ENCODE peak calls at places on chromosomes 11 and 22, in five cellular contexts. One of them, this sample, is unnamed.

GRCh38 chr11:47071871-47072270 is 104.8 kb downstream of the ARFGAP2 start:
- DNase-seq in foreskin fibroblast: no peak
- DNase-seq in PC-3: no peak
- DNase-seq in psoas muscle: peak; percentile 52
- DNase-seq in transverse colon: no peak
- DNase-seq in this sample: peak; percentile 67

GRCh38 chr11:18772211-18772610 is 19.4 kb downstream of the PTPN5 start:
- DNase-seq in PC-3: no peak
- DNase-seq in transverse colon: no peak
- DNase-seq in psoas muscle: no peak
- DNase-seq in foreskin fibroblast: no peak
- DNase-seq in this sample: no peak

GRCh38 chr11:2803186-2804057 is 82.2 kb downstream of the CDKN1C start:
- DNase-seq in PC-3: no peak
- DNase-seq in psoas muscle: peak; percentile 42
- DNase-seq in transverse colon: peak; percentile 4
- DNase-seq in foreskin fibroblast: no peak
- DNase-seq in this sample: peak; percentile 40

GRCh38 chr11:3091081-3091845 is 34.0 kb upstream of the CARS1 start:
- DNase-seq in psoas muscle: no peak
- DNase-seq in foreskin fibroblast: no peak
- DNase-seq in transverse colon: no peak
- DNase-seq in PC-3: no peak
- DNase-seq in this sample: no peak

GRCh38 chr22:37982151-37982838 is 2.1 kb downstream of the SOX10 start:
- DNase-seq in foreskin fibroblast: no peak
- DNase-seq in transverse colon: no peak
- DNase-seq in psoas muscle: no peak
- DNase-seq in PC-3: no peak
- DNase-seq in this sample: no peak

GRCh38 chr11:83034673-83035014 is 37.1 kb downstream of the RAB30 start:
- DNase-seq in foreskin fibroblast: no peak
- DNase-seq in PC-3: no peak
- DNase-seq in transverse colon: no peak
- DNase-seq in psoas muscle: no peak
- DNase-seq in this sample: no peak

GRCh38 chr11:20337526-20338154 is 25.9 kb upstream of the HTATIP2 start:
- DNase-seq in foreskin fibroblast: no peak
- DNase-seq in transverse colon: peak; percentile 13
- DNase-seq in psoas muscle: no peak
- DNase-seq in PC-3: peak; percentile 47
- DNase-seq in this sample: peak; percentile 39

GRCh38 chr11:94151903-94152677 is 23.4 kb downstream of the PANX1 start:
- DNase-seq in foreskin fibroblast: peak; percentile 79
- DNase-seq in PC-3: peak; percentile 96
- DNase-seq in psoas muscle: peak; percentile 61
- DNase-seq in transverse colon: no peak
- DNase-seq in this sample: peak; percentile 95

GRCh38 chr11:45163956-45164575 is 17.6 kb downstream of the PRDM11 start:
- DNase-seq in transverse colon: no peak
- DNase-seq in psoas muscle: no peak
- DNase-seq in foreskin fibroblast: no peak
- DNase-seq in PC-3: no peak
- DNase-seq in this sample: peak; percentile 29

GRCh38 chr22:41305646-41306045 is 4.3 kb downstream of the ZC3H7B start:
- DNase-seq in PC-3: peak; percentile 83
- DNase-seq in transverse colon: no peak
- DNase-seq in foreskin fibroblast: peak; percentile 78
- DNase-seq in psoas muscle: peak; percentile 75
- DNase-seq in this sample: peak; percentile 87

DNA sequence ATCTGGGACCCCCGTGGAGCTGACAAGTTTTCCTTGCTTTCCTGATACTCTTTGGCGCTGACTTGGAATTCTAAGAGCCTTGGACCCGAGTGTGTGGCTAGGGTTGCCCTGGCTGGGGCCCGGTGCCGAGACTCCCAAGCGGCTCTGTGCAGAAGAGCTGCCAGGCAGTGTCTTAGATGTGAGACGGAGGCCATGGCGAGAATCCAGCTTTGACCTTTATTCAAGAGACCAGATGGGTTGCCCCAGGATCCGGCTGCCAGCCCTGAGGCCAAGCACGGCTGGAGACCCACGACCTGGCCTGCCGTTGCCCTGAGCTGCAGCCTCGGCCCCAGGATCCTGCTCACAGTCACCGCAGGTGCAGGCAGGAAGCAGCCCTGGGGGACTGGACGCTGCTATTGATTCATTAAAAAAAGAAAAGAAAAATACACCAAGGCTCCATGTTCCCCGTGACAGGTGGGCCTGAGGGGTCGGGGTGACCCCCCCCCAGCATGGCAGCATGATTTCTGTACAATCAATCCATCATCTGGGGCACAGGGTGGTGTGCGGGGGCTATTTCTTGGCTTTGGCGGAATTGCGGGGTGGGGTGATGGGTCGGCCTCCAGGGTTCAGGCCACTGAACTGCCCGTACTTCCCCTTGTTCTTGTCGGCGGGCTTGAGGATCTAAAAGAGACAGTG is 3.5 kb downstream of the PPP1CA start:
- DNase-seq in PC-3: no peak
- DNase-seq in foreskin fibroblast: no peak
- DNase-seq in psoas muscle: no peak
- DNase-seq in transverse colon: no peak
- DNase-seq in this sample: no peak
- TF ChIP-seq CTCF in PC-3: no peak
- TF ChIP-seq CTCF in foreskin fibroblast: no peak
- TF ChIP-seq CTCF in psoas muscle: no peak
- TF ChIP-seq CTCF in transverse colon: no peak
- TF ChIP-seq CTCF in this sample: no peak

GRCh38 chr11:132943325-132943736 is 589.0 kb downstream of the OPCML start:
- DNase-seq in foreskin fibroblast: no peak
- DNase-seq in transverse colon: no peak
- DNase-seq in PC-3: no peak
- DNase-seq in psoas muscle: no peak
- DNase-seq in this sample: no peak

GRCh38 chr11:132942611-132943324 is 589.5 kb downstream of the OPCML start:
- DNase-seq in PC-3: no peak
- DNase-seq in transverse colon: no peak
- DNase-seq in foreskin fibroblast: no peak
- DNase-seq in psoas muscle: no peak
- DNase-seq in this sample: no peak

GRCh38 chr11:132944557-132944920 is 587.8 kb downstream of the OPCML start:
- DNase-seq in transverse colon: no peak
- DNase-seq in psoas muscle: no peak
- DNase-seq in foreskin fibroblast: no peak
- DNase-seq in PC-3: no peak
- DNase-seq in this sample: no peak

GRCh38 chr11:132941761-132942160 is 590.5 kb downstream of the OPCML start:
- DNase-seq in PC-3: no peak
- DNase-seq in transverse colon: no peak
- DNase-seq in psoas muscle: no peak
- DNase-seq in foreskin fibroblast: no peak
- DNase-seq in this sample: no peak

GRCh38 chr11:132943737-132944556 is 588.4 kb downstream of the OPCML start:
- DNase-seq in psoas muscle: no peak
- DNase-seq in transverse colon: no peak
- DNase-seq in foreskin fibroblast: no peak
- DNase-seq in PC-3: no peak
- DNase-seq in this sample: no peak
- H3K4me3 ChIP-seq in psoas muscle: peak overlapping the region; percentile 30
- H3K4me3 ChIP-seq in transverse colon: no peak overlapping the region
- H3K4me3 ChIP-seq in foreskin fibroblast: peak overlapping the region; percentile 45
- H3K4me3 ChIP-seq in PC-3: no peak overlapping the region
- H3K4me3 ChIP-seq in this sample: no peak overlapping the region

GRCh38 chr11:60922906-60923305 is 1.4 kb upstream of the TMEM132A start:
- DNase-seq in transverse colon: no peak
- DNase-seq in foreskin fibroblast: no peak
- DNase-seq in psoas muscle: no peak
- DNase-seq in PC-3: no peak
- DNase-seq in this sample: no peak

GRCh38 chr11:60924110-60924905 is at the start of gene TMEM132A:
- DNase-seq in foreskin fibroblast: peak; percentile 62
- DNase-seq in transverse colon: peak; percentile 74
- DNase-seq in PC-3: peak; percentile 82
- DNase-seq in psoas muscle: peak; percentile 78
- DNase-seq in this sample: peak; percentile 84

GRCh38 chr11:60923800-60924109 is 505 bp upstream of the TMEM132A start:
- DNase-seq in transverse colon: no peak
- DNase-seq in PC-3: no peak
- DNase-seq in psoas muscle: no peak
- DNase-seq in foreskin fibroblast: no peak
- DNase-seq in this sample: no peak

GRCh38 chr11:60921777-60922335 is 2.4 kb upstream of the TMEM132A start:
- DNase-seq in psoas muscle: no peak
- DNase-seq in foreskin fibroblast: no peak
- DNase-seq in transverse colon: no peak
- DNase-seq in PC-3: no peak
- DNase-seq in this sample: no peak

GRCh38 chr11:60923326-60923725 is 934 bp upstream of the TMEM132A start:
- DNase-seq in transverse colon: no peak
- DNase-seq in foreskin fibroblast: no peak
- DNase-seq in PC-3: no peak
- DNase-seq in psoas muscle: no peak
- DNase-seq in this sample: no peak
- TF ChIP-seq CTCF in transverse colon: no peak
- TF ChIP-seq CTCF in foreskin fibroblast: no peak
- TF ChIP-seq CTCF in PC-3: no peak
- TF ChIP-seq CTCF in psoas muscle: no peak
- TF ChIP-seq CTCF in this sample: no peak

DNA sequence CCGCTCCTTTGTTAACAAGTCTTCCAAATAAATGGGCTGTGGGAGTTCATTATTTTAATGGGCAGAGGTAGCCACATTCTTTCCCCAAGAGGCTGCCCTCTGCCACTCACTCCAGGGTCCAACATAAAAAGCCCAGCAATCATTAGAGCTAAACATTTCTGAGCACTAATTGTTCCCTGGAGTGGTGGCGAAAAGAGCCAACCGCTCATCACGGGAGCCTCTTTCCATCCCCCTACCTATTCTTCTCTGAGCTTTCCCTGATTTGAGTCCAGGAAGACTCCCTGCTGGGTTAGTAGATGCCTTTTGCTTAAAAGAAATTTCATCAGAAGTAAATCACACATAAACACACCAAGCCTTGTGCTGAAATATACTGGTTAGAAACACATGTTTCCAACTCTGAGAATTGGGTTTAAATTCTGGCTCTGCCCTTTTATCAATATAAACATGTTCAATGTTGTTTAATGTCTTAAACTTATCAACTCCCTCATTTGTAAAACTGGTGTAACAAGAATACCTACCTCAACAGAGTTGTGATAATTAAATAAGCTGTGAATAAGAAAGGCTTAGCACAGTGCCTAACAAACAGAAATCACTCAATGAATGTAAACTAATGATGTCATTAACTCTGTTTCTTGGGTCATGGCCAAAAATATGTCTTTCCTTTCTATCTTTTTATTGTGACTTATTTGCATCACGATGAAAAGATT is at the start of gene OR5A2:
- DNase-seq in foreskin fibroblast: no peak
- DNase-seq in transverse colon: no peak
- DNase-seq in psoas muscle: no peak
- DNase-seq in PC-3: peak; percentile 6
- DNase-seq in this sample: peak; percentile 26
- H3K4me3 ChIP-seq in foreskin fibroblast: no peak within 1 kb of the TSS
- H3K4me3 ChIP-seq in transverse colon: no peak within 1 kb of the TSS
- H3K4me3 ChIP-seq in psoas muscle: no peak within 1 kb of the TSS
- H3K4me3 ChIP-seq in PC-3: no peak within 1 kb of the TSS
- H3K4me3 ChIP-seq in this sample: no peak within 1 kb of the TSS

GRCh38 chr22:26890870-26891269 is 233.5 kb downstream of the MIAT start:
- DNase-seq in foreskin fibroblast: no peak
- DNase-seq in transverse colon: no peak
- DNase-seq in PC-3: peak; percentile 1
- DNase-seq in psoas muscle: no peak
- DNase-seq in this sample: peak; percentile 7
- TF ChIP-seq CTCF in foreskin fibroblast: no peak
- TF ChIP-seq CTCF in transverse colon: no peak
- TF ChIP-seq CTCF in PC-3: no peak
- TF ChIP-seq CTCF in psoas muscle: no peak
- TF ChIP-seq CTCF in this sample: peak; percentile 22

GRCh38 chr22:28710889-28711285 is 30.7 kb downstream of the CHEK2 start:
- DNase-seq in foreskin fibroblast: no peak
- DNase-seq in psoas muscle: no peak
- DNase-seq in PC-3: no peak
- DNase-seq in transverse colon: no peak
- DNase-seq in this sample: no peak

GRCh38 chr22:28711820-28712777 is 29.5 kb downstream of the CHEK2 start:
- DNase-seq in psoas muscle: no peak
- DNase-seq in PC-3: peak; percentile 64
- DNase-seq in foreskin fibroblast: peak; percentile 91
- DNase-seq in transverse colon: no peak
- DNase-seq in this sample: peak; percentile 94

GRCh38 chr22:28706845-28707244 is 27.2 kb upstream of the TTC28 start:
- DNase-seq in psoas muscle: no peak
- DNase-seq in foreskin fibroblast: no peak
- DNase-seq in transverse colon: no peak
- DNase-seq in PC-3: no peak
- DNase-seq in this sample: no peak

GRCh38 chr22:28711341-28711740 is 30.3 kb downstream of the CHEK2 start:
- DNase-seq in transverse colon: no peak
- DNase-seq in foreskin fibroblast: no peak
- DNase-seq in PC-3: no peak
- DNase-seq in psoas muscle: no peak
- DNase-seq in this sample: no peak

DNA sequence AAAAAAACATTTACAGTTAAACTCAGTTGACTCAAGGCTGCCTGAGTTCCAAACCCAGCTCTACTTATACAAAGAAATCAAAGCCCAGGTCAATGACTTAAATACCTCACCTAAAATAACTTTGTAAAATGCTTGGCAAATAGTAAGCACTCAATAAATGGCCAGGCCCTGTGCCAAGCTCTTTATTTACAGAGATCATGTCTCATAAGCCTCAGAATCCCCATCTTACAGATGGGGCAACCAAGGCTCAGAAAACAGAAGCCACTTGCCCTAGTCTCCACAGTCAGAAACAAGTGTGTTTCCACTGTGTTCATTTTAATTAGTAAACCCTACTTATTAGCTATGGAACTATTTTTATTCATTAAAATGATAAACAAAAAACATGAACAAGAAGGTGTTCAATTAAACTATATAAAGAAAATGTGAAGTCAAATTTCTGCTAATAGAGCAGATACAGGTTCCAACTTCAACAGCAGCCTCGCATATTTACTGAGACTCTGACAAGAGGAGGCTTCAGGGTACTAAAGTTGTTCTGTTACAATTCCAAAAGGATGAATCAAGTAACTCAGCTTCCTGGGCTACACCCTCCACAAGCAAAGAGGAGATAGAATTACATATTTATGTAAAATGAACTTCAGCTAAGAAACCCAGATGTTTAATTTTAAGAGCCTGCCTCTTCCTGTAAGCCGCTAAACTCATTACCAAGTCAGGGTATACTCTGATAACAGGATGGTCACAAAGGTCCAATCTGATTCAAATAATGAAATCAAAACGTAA is 30.7 kb upstream of the TTC28 start:
- DNase-seq in transverse colon: no peak
- DNase-seq in psoas muscle: no peak
- DNase-seq in PC-3: peak; percentile 79
- DNase-seq in foreskin fibroblast: peak; percentile 81
- DNase-seq in this sample: peak; percentile 78
- H3K4me3 ChIP-seq in transverse colon: no peak overlapping the region
- H3K4me3 ChIP-seq in psoas muscle: peak overlapping the region; percentile 58
- H3K4me3 ChIP-seq in PC-3: peak overlapping the region; percentile 30
- H3K4me3 ChIP-seq in foreskin fibroblast: peak overlapping the region; percentile 18
- H3K4me3 ChIP-seq in this sample: no peak overlapping the region

GRCh38 chr11:17209939-17210245 is 2.1 kb upstream of the PIK3C2A start:
- DNase-seq in PC-3: no peak
- DNase-seq in psoas muscle: no peak
- DNase-seq in foreskin fibroblast: no peak
- DNase-seq in transverse colon: no peak
- DNase-seq in this sample: no peak
- TF ChIP-seq CTCF in PC-3: no peak
- TF ChIP-seq CTCF in psoas muscle: no peak
- TF ChIP-seq CTCF in foreskin fibroblast: no peak
- TF ChIP-seq CTCF in transverse colon: no peak
- TF ChIP-seq CTCF in this sample: no peak